ENCODE peak calls at places on chromosomes 1 and 21, in seven cellular contexts. One of them, this sample, is unnamed.

GRCh38 chr1:166165661-166166399 is 971 bp downstream of the FAM78B start:
- DNase-seq in upper lobe of left lung: peak; percentile 84
- DNase-seq in uterus: no peak
- DNase-seq in breast epithelium: no peak
- DNase-seq in tibial nerve: peak; percentile 10
- DNase-seq in transverse colon: peak; percentile 13
- DNase-seq in prostate gland: peak; percentile 6
- DNase-seq in this sample: no peak

GRCh38 chr1:13730751-13731482 is 30.9 kb downstream of the PRDM2 start:
- DNase-seq in transverse colon: peak; percentile 74
- DNase-seq in upper lobe of left lung: no peak
- DNase-seq in prostate gland: peak; percentile 13
- DNase-seq in uterus: no peak
- DNase-seq in breast epithelium: peak; percentile 43
- DNase-seq in tibial nerve: peak; percentile 28
- DNase-seq in this sample: no peak

GRCh38 chr1:180249725-180250498 is 19.8 kb downstream of the LHX4 start:
- DNase-seq in tibial nerve: no peak
- DNase-seq in upper lobe of left lung: no peak
- DNase-seq in breast epithelium: no peak
- DNase-seq in prostate gland: no peak
- DNase-seq in uterus: no peak
- DNase-seq in transverse colon: no peak
- DNase-seq in this sample: no peak

GRCh38 chr1:14136152-14136763 is 436.3 kb downstream of the PRDM2 start:
- DNase-seq in transverse colon: no peak
- DNase-seq in prostate gland: no peak
- DNase-seq in upper lobe of left lung: no peak
- DNase-seq in uterus: no peak
- DNase-seq in breast epithelium: no peak
- DNase-seq in tibial nerve: no peak
- DNase-seq in this sample: no peak

GRCh38 chr1:89827330-89827729 is 6.5 kb downstream of the LRRC8D start:
- DNase-seq in breast epithelium: no peak
- DNase-seq in transverse colon: no peak
- DNase-seq in tibial nerve: no peak
- DNase-seq in uterus: no peak
- DNase-seq in prostate gland: no peak
- DNase-seq in upper lobe of left lung: no peak
- DNase-seq in this sample: no peak

GRCh38 chr1:109821831-109822745 is 58.4 kb upstream of the EPS8L3 start:
- DNase-seq in tibial nerve: peak; percentile 53
- DNase-seq in upper lobe of left lung: no peak
- DNase-seq in breast epithelium: no peak
- DNase-seq in prostate gland: no peak
- DNase-seq in uterus: no peak
- DNase-seq in transverse colon: no peak
- DNase-seq in this sample: peak; percentile 63

GRCh38 chr1:151715726-151716404 is 738 bp downstream of the CELF3 start:
- DNase-seq in upper lobe of left lung: no peak
- DNase-seq in prostate gland: no peak
- DNase-seq in uterus: no peak
- DNase-seq in tibial nerve: no peak
- DNase-seq in transverse colon: no peak
- DNase-seq in breast epithelium: no peak
- DNase-seq in this sample: no peak

GRCh38 chr1:31003613-31004230 is 61.8 kb downstream of the PUM1 start:
- DNase-seq in prostate gland: no peak
- DNase-seq in uterus: no peak
- DNase-seq in breast epithelium: no peak
- DNase-seq in tibial nerve: no peak
- DNase-seq in transverse colon: no peak
- DNase-seq in upper lobe of left lung: no peak
- DNase-seq in this sample: no peak

GRCh38 chr21:33025471-33026298 is at the start of gene OLIG2:
- DNase-seq in prostate gland: no peak
- DNase-seq in tibial nerve: no peak
- DNase-seq in breast epithelium: no peak
- DNase-seq in transverse colon: no peak
- DNase-seq in uterus: no peak
- DNase-seq in upper lobe of left lung: peak; percentile 66
- DNase-seq in this sample: peak; percentile 95

GRCh38 chr21:32956257-32956656 is 69.5 kb upstream of the OLIG2 start:
- DNase-seq in uterus: no peak
- DNase-seq in upper lobe of left lung: peak; percentile 21
- DNase-seq in breast epithelium: no peak
- DNase-seq in transverse colon: no peak
- DNase-seq in prostate gland: no peak
- DNase-seq in tibial nerve: no peak
- DNase-seq in this sample: no peak

GRCh38 chr1:78743626-78744025 is 94.0 kb downstream of the IFI44 start:
- DNase-seq in prostate gland: no peak
- DNase-seq in upper lobe of left lung: no peak
- DNase-seq in breast epithelium: no peak
- DNase-seq in uterus: no peak
- DNase-seq in transverse colon: no peak
- DNase-seq in tibial nerve: no peak
- DNase-seq in this sample: no peak

GRCh38 chr1:7384679-7385078 is 386.4 kb upstream of the VAMP3 start:
- DNase-seq in uterus: no peak
- DNase-seq in transverse colon: no peak
- DNase-seq in breast epithelium: peak; percentile 13
- DNase-seq in upper lobe of left lung: no peak
- DNase-seq in prostate gland: no peak
- DNase-seq in tibial nerve: no peak
- DNase-seq in this sample: no peak

GRCh38 chr1:7387053-7387861 is 383.8 kb upstream of the VAMP3 start:
- DNase-seq in uterus: no peak
- DNase-seq in tibial nerve: no peak
- DNase-seq in transverse colon: no peak
- DNase-seq in prostate gland: no peak
- DNase-seq in breast epithelium: peak; percentile 13
- DNase-seq in upper lobe of left lung: no peak
- DNase-seq in this sample: no peak

GRCh38 chr1:7386226-7387052 is 384.7 kb upstream of the VAMP3 start:
- DNase-seq in transverse colon: no peak
- DNase-seq in breast epithelium: peak; percentile 14
- DNase-seq in prostate gland: no peak
- DNase-seq in tibial nerve: no peak
- DNase-seq in upper lobe of left lung: no peak
- DNase-seq in uterus: no peak
- DNase-seq in this sample: no peak

GRCh38 chr1:7384121-7384520 is 387.0 kb upstream of the VAMP3 start:
- DNase-seq in upper lobe of left lung: no peak
- DNase-seq in tibial nerve: no peak
- DNase-seq in breast epithelium: peak; percentile 24
- DNase-seq in prostate gland: no peak
- DNase-seq in transverse colon: peak; percentile 4
- DNase-seq in uterus: no peak
- DNase-seq in this sample: no peak

DNA sequence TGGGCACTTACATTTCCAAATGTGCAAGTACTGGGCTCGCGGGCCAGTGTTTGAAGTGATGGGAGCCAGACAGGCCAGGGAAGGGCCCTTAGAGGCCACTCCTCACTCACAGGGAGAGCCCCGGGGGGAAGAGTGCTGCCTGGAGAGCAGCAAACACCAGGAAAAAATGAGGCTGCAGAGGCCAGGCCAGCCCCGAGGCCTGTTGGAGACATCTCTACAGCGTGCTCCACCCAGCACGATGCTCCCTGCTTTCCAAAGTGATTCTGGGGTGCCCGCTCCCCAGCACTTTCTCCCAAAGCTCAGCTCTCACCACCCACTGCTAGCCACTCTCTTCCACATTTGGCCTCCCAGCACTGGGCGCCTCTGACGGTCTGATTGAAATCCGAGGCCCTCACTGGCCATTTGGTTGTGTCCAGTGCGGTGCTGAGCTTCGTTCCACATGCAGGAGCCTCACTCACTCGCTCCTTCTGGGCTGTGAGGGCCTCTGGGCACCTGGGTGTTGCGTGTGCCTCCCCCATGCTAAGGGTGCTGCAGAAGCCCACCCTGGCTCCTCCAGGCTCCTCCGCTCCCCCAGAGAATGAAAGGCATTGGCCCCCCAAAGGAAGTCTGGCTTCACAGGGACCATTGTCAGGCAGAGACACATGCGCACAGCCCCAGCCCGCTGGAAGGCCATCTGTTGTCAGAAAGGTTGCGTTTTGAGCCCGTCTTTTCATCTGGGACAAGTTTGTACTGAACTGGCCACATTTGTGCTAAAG is 385.4 kb upstream of the VAMP3 start:
- DNase-seq in tibial nerve: no peak
- DNase-seq in prostate gland: no peak
- DNase-seq in transverse colon: no peak
- DNase-seq in upper lobe of left lung: no peak
- DNase-seq in uterus: no peak
- DNase-seq in breast epithelium: peak; percentile 13
- DNase-seq in this sample: no peak
- TF ChIP-seq POLR2A in tibial nerve: no peak
- TF ChIP-seq POLR2A in prostate gland: no peak
- TF ChIP-seq POLR2A in transverse colon: no peak
- TF ChIP-seq POLR2A in upper lobe of left lung: no peak
- TF ChIP-seq POLR2A in uterus: no peak
- TF ChIP-seq POLR2A in breast epithelium: no peak
- TF ChIP-seq POLR2A in this sample: no peak

GRCh38 chr21:34808569-34809204 is 139.9 kb downstream of the CLIC6 start:
- DNase-seq in uterus: no peak
- DNase-seq in breast epithelium: no peak
- DNase-seq in prostate gland: no peak
- DNase-seq in transverse colon: no peak
- DNase-seq in upper lobe of left lung: no peak
- DNase-seq in tibial nerve: no peak
- DNase-seq in this sample: peak; percentile 51

GRCh38 chr21:34807146-34807880 is 138.5 kb downstream of the CLIC6 start:
- DNase-seq in uterus: no peak
- DNase-seq in upper lobe of left lung: no peak
- DNase-seq in breast epithelium: no peak
- DNase-seq in tibial nerve: no peak
- DNase-seq in transverse colon: no peak
- DNase-seq in prostate gland: no peak
- DNase-seq in this sample: peak; percentile 89

GRCh38 chr21:34806423-34806822 is 137.6 kb downstream of the CLIC6 start:
- DNase-seq in uterus: no peak
- DNase-seq in transverse colon: no peak
- DNase-seq in upper lobe of left lung: no peak
- DNase-seq in breast epithelium: no peak
- DNase-seq in tibial nerve: no peak
- DNase-seq in prostate gland: no peak
- DNase-seq in this sample: no peak

GRCh38 chr21:34809822-34810221 is 141.0 kb downstream of the CLIC6 start:
- DNase-seq in breast epithelium: no peak
- DNase-seq in upper lobe of left lung: no peak
- DNase-seq in tibial nerve: no peak
- DNase-seq in prostate gland: no peak
- DNase-seq in transverse colon: no peak
- DNase-seq in uterus: no peak
- DNase-seq in this sample: no peak

DNA sequence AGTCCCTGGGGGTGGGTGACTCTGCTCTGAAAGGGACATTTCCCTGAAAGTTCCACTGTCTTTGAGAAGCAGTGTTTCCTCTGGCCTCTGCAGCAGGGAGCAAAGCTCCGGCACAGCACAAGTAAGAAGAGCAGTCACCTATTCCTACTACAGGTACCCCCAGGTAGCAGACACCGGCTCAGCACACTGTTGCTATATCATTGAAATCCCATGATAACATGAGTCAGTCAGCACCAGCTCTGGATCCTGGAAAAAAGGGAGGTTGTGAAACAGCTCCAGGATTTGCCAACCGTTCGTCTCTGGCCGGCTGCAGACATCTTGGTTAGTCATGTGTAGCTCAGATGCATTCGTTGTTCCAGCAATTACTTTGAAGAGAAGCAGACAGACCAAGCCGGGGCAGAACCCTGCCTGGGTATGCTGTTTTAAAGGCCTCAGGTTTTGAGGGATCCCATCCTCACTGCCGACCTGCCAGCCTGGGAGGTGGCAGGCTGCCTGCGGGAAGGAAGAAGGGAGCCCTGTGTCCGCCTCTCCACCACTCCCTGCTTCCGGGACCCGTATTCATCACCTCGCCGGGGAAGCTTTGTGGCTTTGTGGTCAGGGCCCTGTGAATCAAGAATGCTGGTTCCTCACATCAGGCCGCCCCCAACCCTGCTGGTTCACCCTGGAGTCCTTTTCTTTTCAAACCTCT is 139.2 kb downstream of the CLIC6 start:
- DNase-seq in transverse colon: no peak
- DNase-seq in breast epithelium: no peak
- DNase-seq in upper lobe of left lung: peak; percentile 20
- DNase-seq in uterus: peak; percentile 37
- DNase-seq in tibial nerve: no peak
- DNase-seq in prostate gland: no peak
- DNase-seq in this sample: peak; percentile 78
- TF ChIP-seq POLR2A in transverse colon: no peak
- TF ChIP-seq POLR2A in breast epithelium: no peak
- TF ChIP-seq POLR2A in upper lobe of left lung: peak; percentile 31
- TF ChIP-seq POLR2A in uterus: no peak
- TF ChIP-seq POLR2A in tibial nerve: no peak
- TF ChIP-seq POLR2A in prostate gland: no peak
- TF ChIP-seq POLR2A in this sample: no peak

DNA sequence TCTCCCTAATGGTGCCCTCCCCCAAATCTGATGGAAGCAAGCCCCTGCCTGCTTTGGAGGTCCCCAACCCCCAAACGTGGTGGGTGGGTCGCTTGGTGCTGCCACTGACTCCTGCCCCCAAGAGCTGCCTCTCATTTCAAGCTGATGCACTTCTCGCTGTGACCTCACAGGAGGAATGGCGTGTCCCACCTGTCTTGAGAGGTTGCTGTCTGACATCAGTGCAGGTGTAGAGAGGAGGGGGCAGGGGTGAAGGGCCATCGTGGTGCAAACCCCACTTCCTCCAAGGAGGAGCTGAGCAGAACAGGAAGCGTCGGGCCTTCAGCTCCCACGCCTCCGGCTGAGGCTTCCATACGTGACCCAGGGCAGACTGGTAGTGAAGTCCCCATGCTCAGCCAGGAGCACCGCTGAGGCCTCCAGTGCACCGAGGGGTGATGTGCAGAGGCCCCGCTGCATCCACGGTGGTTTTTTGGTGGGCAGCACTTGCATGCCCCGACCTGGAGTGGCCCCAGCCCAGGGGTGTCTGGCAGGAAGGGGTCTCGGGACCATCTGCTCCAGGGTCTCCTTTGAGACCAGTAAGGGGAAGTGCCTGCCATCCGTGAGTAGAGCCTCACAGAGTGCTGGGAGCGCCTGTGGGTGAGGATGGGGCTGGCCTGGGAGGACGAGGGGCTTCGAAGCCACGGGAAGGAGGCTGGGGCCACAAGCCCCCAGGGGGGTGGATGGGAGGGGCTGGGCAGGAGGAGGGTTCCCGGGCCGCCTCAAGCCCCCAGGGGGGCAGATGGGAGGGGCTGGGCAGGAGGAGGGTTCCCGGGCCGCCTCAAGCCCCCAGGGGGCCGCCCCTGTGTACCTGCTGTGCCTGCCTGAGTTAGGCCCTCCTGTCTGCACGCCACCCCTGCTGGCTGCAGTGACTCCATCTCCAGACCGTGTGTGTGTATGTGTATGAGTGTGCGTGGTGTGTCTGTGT is 39.8 kb downstream of the WDR4 start:
- DNase-seq in prostate gland: no peak
- DNase-seq in transverse colon: no peak
- DNase-seq in tibial nerve: no peak
- DNase-seq in breast epithelium: no peak
- DNase-seq in uterus: peak; percentile 8
- DNase-seq in upper lobe of left lung: peak; percentile 50
- DNase-seq in this sample: no peak
- TF ChIP-seq POLR2A in prostate gland: no peak
- TF ChIP-seq POLR2A in transverse colon: no peak
- TF ChIP-seq POLR2A in tibial nerve: no peak
- TF ChIP-seq POLR2A in breast epithelium: no peak
- TF ChIP-seq POLR2A in uterus: no peak
- TF ChIP-seq POLR2A in upper lobe of left lung: no peak
- TF ChIP-seq POLR2A in this sample: no peak

GRCh38 chr1:198937231-198938031 is 298.6 kb downstream of the PTPRC start:
- DNase-seq in uterus: no peak
- DNase-seq in breast epithelium: peak; percentile 37
- DNase-seq in transverse colon: peak; percentile 46
- DNase-seq in upper lobe of left lung: no peak
- DNase-seq in prostate gland: peak; percentile 13
- DNase-seq in tibial nerve: peak; percentile 65
- DNase-seq in this sample: peak; percentile 40
- TF ChIP-seq POLR2A in uterus: peak; percentile 41
- TF ChIP-seq POLR2A in breast epithelium: no peak
- TF ChIP-seq POLR2A in transverse colon: peak; percentile 75
- TF ChIP-seq POLR2A in upper lobe of left lung: peak; percentile 96
- TF ChIP-seq POLR2A in prostate gland: peak; percentile 44
- TF ChIP-seq POLR2A in tibial nerve: peak; percentile 75
- TF ChIP-seq POLR2A in this sample: peak; percentile 76